ENCODE peak calls at places on chromosomes 4 and X, in six cellular contexts. T is foreskin fibroblast, R is lower leg skin, X is astrocyte of the cerebellum, P is heart left ventricle, U is astrocyte. W is an unnamed sample.
A peak's percentile ranks its signal among the peaks of the same experiment; 100 is the strongest.

GRCh38 chr4:40874902-40875301 is 125.1 kb downstream of the NSUN7 start:
- DNase-seq in P (no peak), X (no peak), T (no peak), U (no peak), R (no peak), W (no peak)

GRCh38 chr4:127124919-127125318 is 507.8 kb upstream of the INTU start:
- DNase-seq in T (no peak), U (peak; percentile 22), P (no peak), R (no peak), X (peak; percentile 9), W (no peak)

GRCh38 chrX:10156199-10157031 is at the start of gene CLCN4:
- DNase-seq in P (peak; percentile 64), X (peak; percentile 6), T (peak; percentile 22), R (peak; percentile 28), U (no peak), W (peak; percentile 57)

GRCh38 chr4:113411496-113411938 is 350.0 kb downstream of the CAMK2D start:
- DNase-seq in T (peak; percentile 89), P (peak; percentile 40), X (peak; percentile 83), U (peak; percentile 96), R (peak; percentile 40), W (no peak)

GRCh38 chr4:47490550-47490949 is 5.5 kb downstream of the ATP10D start:
- DNase-seq in R (no peak), U (peak; percentile 31), X (no peak), T (no peak), P (peak; percentile 22), W (no peak)

GRCh38 chr4:56786955-56787354 is 34.5 kb downstream of the SPINK2 start:
- DNase-seq in T (peak; percentile 76), U (peak; percentile 91), P (peak; percentile 72), R (no peak), X (peak; percentile 54), W (no peak)

GRCh38 chr4:174198396-174199179 is 84.9 kb downstream of the FBXO8 start:
- DNase-seq in T (peak; percentile 92), U (peak; percentile 68), X (peak; percentile 78), R (no peak), P (no peak), W (no peak)

GRCh38 chr4:178671766-178672165 is 1229.5 kb upstream of the AGA start:
- DNase-seq in U (no peak), T (no peak), X (no peak), P (no peak), R (no peak), W (no peak)

GRCh38 chrX:20309796-20310195 is 43.1 kb upstream of the RPS6KA3 start:
- DNase-seq in X (peak; percentile 5), R (no peak), P (no peak), U (peak; percentile 75), T (no peak), W (no peak)

GRCh38 chrX:154372612-154373022 is 1.8 kb downstream of the FLNA start:
- DNase-seq in R (no peak), X (no peak), P (no peak), U (peak; percentile 51), T (no peak), W (no peak)

GRCh38 chrX:154373340-154374306 is 811 bp downstream of the FLNA start:
- DNase-seq in X (peak; percentile 32), R (peak; percentile 58), U (peak; percentile 67), T (peak; percentile 58), P (peak; percentile 69), W (peak; percentile 73)

GRCh38 chrX:154375156-154375504 is 696 bp upstream of the FLNA start:
- DNase-seq in P (no peak), T (no peak), U (no peak), R (no peak), X (no peak), W (no peak)

GRCh38 chrX:154376768-154377167 is 2.3 kb upstream of the EMD start:
- DNase-seq in U (no peak), R (no peak), P (no peak), T (no peak), X (no peak), W (no peak)

GRCh38 chrX:154374361-154375155 is at the start of gene FLNA:
- DNase-seq in P (no peak), R (no peak), U (no peak), T (no peak), X (no peak), W (peak; percentile 88)
- TF ChIP-seq CTCF in P (no peak), R (no peak), U (no peak), T (no peak), X (no peak), W (no peak)

GRCh38 chrX:3346436-3347329 is at the start of gene MXRA5:
- DNase-seq in R (no peak), U (peak; percentile 62), X (peak; percentile 28), T (no peak), P (peak; percentile 25), W (no peak)
- H3K4me3 ChIP-seq in R (no peak within 1 kb of the TSS), U (peak within 1 kb of the TSS; percentile 54), X (peak within 1 kb of the TSS; percentile 71), T (peak within 1 kb of the TSS; percentile 81), P (peak within 1 kb of the TSS; percentile 42), W (peak within 1 kb of the TSS; percentile 61)

GRCh38 chr4:77268108-77268507 is 111.1 kb downstream of the CCNG2 start:
- DNase-seq in U (no peak), X (no peak), P (no peak), T (no peak), R (no peak), W (no peak)

GRCh38 chr4:77264826-77265225 is 107.8 kb downstream of the CCNG2 start:
- DNase-seq in P (no peak), U (no peak), R (no peak), X (no peak), T (no peak), W (no peak)

DNA sequence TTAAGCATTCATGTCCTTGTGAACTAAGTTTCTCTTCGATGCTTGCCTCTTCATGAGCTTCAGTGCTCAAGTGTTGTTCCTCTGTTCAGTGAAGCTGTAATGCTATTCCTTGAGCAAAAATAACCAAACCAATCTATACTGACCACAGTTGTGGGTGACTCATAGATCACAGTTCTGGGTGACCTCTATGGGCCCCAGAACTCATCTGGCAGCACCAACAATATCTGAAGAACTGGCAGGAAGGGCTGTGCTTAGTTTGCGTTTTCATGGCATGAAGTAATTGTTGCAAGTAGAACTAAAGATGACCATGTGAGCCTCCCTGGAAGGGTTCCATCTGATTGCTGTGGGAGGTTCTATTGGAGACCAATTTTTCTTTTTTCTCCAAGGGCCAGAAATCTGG is 106.2 kb downstream of the CCNG2 start:
- DNase-seq in P (no peak), U (no peak), R (no peak), T (peak; percentile 23), X (no peak), W (no peak)
- TF ChIP-seq CTCF in P (no peak), U (no peak), R (no peak), T (no peak), X (no peak), W (no peak)

DNA sequence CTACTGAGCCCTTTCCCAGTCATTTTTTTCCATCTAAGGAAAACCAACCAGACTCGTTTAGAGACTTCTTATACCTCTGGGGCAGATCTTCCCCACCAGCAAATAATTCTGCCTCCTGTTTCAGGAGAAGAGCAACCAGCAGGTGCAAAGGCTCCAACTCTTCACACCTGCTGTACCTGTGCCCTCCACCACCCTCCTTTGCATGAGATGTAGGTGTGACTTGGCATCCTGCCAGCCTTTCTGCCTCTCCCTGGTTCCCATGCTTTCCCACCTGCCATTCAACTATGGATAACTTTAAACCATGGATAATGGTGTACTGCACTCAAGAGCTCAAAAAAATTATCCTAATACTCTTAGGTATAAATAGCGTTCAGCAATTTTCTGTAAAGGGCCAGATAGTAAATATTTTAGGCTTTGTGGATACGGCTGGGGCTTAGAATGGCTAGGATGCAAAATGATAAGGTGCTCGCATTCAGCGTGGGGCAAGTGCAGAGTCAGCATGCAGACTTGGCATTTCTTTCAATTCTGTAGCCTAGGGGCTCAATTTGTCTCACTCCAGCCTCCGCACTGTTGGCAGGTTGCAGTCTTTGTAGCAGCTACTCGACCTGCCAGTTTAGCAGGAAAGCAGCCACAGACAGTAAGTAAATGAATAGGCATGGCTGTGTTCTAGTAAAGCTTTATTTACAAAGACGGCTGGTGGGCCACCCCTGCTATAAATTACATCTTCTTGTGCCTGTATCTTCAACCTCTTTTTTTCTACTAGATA is 79.8 kb downstream of the HCCS start:
- DNase-seq in T (no peak), U (no peak), R (peak; percentile 27), P (no peak), X (no peak), W (no peak)
- H3K4me3 ChIP-seq in T (no peak overlapping the region), U (no peak overlapping the region), R (no peak overlapping the region), P (no peak overlapping the region), X (no peak overlapping the region), W (no peak overlapping the region)

GRCh38 chrX:138759217-138759943 is 47.9 kb upstream of the FGF13 start:
- DNase-seq in U (no peak), X (no peak), R (no peak), T (no peak), P (no peak), W (no peak)

GRCh38 chrX:138761380-138761779 is 49.9 kb upstream of the FGF13 start:
- DNase-seq in U (no peak), P (no peak), R (no peak), T (no peak), X (no peak), W (no peak)

GRCh38 chrX:138754861-138755260 is 43.3 kb upstream of the FGF13 start:
- DNase-seq in U (peak; percentile 47), X (no peak), R (no peak), T (no peak), P (no peak), W (no peak)

GRCh38 chrX:138756234-138756633 is 44.7 kb upstream of the FGF13 start:
- DNase-seq in T (no peak), P (peak; percentile 5), U (peak; percentile 69), R (peak; percentile 12), X (peak; percentile 61), W (peak; percentile 23)
- TF ChIP-seq CTCF in T (no peak), P (no peak), U (peak; percentile 35), R (no peak), X (peak; percentile 51), W (peak; percentile 8)

GRCh38 chr4:176274441-176274840 is 5.4 kb upstream of the ASB5 start:
- DNase-seq in T (peak; percentile 66), X (no peak), R (no peak), P (no peak), U (peak; percentile 63), W (no peak)

GRCh38 chr4:176272799-176273198 is 3.8 kb upstream of the ASB5 start:
- DNase-seq in X (no peak), R (no peak), P (no peak), T (no peak), U (no peak), W (no peak)

GRCh38 chr4:176273741-176274140 is 4.7 kb upstream of the ASB5 start:
- DNase-seq in P (no peak), T (no peak), R (no peak), X (no peak), U (peak; percentile 26), W (no peak)

GRCh38 chr4:176276710-176277109 is 7.7 kb upstream of the ASB5 start:
- DNase-seq in U (no peak), T (no peak), X (no peak), R (no peak), P (no peak), W (no peak)

DNA sequence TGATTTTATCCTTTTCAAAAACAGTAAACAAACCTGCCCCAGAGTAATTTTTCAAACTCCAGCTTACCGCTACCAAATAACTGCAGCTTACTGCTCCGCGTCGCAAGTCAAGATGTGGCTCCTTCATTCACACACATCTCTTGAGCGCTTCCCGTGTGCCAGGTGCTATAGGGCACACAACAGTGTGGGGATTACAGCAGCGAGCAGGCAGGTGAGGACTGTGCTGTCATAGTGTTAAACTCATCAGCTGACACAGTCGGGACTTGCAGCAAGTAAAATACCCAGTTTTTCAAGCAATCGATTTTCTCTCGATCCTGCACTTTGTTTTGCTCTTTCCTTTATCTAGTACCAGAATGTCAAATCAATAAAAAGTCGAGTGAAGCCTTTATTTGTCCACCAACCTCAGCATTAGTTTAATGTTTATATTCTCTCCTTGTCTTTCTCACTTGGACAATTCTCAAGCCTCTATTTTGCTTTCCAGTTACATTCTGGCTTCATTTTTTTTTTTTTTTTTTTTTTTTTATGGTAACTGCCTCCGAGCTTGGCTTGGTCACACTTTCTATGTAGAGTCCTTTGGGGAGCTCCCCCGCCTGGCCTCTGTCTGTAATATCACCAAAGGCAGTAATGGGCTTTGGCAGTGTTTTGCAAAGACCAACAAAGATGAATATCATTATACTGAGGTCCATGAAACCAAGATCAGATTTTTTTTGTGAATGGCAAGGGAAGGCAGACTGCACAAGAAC is 8.3 kb upstream of the ASB5 start:
- DNase-seq in P (peak; percentile 49), X (peak; percentile 58), R (no peak), U (peak; percentile 36), T (peak; percentile 59), W (peak; percentile 77)
- H3K4me3 ChIP-seq in P (no peak overlapping the region), X (no peak overlapping the region), R (no peak overlapping the region), U (no peak overlapping the region), T (no peak overlapping the region), W (no peak overlapping the region)

W was measured in tibial artery.